ENCODE peak calls at places on chromosomes 4 and X, in five cellular contexts. B is BJ, I is endothelial cell, Q is thoracic aorta, V is nephron progenitor cell. S is an unnamed sample.
A peak's percentile ranks its signal among the peaks of the same experiment; 100 is the strongest.

GRCh38 chr4:87093443-87094123 is 126.8 kb downstream of the KLHL8 start:
- DNase-seq in B (no peak), I (peak; percentile 43), Q (no peak), V (no peak), S (no peak)

GRCh38 chr4:159235779-159236368 is 133.0 kb downstream of the RAPGEF2 start:
- DNase-seq in B (no peak), I (no peak), Q (no peak), V (no peak), S (no peak)

GRCh38 chr4:90317785-90318184 is 190.6 kb downstream of the CCSER1 start:
- DNase-seq in B (peak; percentile 84), I (no peak), Q (no peak), V (no peak), S (no peak)

GRCh38 chr4:137694138-137694537 is 161.8 kb upstream of the PCDH18 start:
- DNase-seq in B (no peak), I (no peak), Q (no peak), V (no peak), S (no peak)

GRCh38 chr4:54487491-54487890 is 170.3 kb upstream of the KIT start:
- DNase-seq in B (no peak), I (no peak), Q (no peak), V (no peak), S (no peak)

GRCh38 chrX:30735839-30736238 is 82.6 kb downstream of the GK start:
- DNase-seq in B (no peak), I (peak; percentile 59), Q (no peak), V (peak; percentile 71), S (peak; percentile 26)

GRCh38 chr4:148469938-148470337 is 27.7 kb upstream of the NR3C2 start:
- DNase-seq in B (no peak), I (no peak), Q (no peak), V (no peak), S (no peak)

GRCh38 chr4:159946983-159947645 is 844.2 kb downstream of the RAPGEF2 start:
- DNase-seq in B (no peak), I (no peak), Q (no peak), V (no peak), S (no peak)

GRCh38 chr4:137644201-137644600 is 111.9 kb upstream of the PCDH18 start:
- DNase-seq in B (peak; percentile 12), I (no peak), Q (no peak), V (no peak), S (no peak)

GRCh38 chr4:152072001-152072485 is 311.2 kb upstream of the GATB start:
- DNase-seq in B (no peak), I (no peak), Q (no peak), V (no peak), S (no peak)

GRCh38 chr4:11487139-11487538 is 58.4 kb upstream of the HS3ST1 start:
- DNase-seq in B (no peak), I (no peak), Q (no peak), V (no peak), S (no peak)

GRCh38 chr4:158837527-158838141 is 68.8 kb downstream of the FNIP2 start:
- DNase-seq in B (no peak), I (no peak), Q (no peak), V (no peak), S (no peak)

GRCh38 chrX:68018248-68019203 is 414.8 kb downstream of the OPHN1 start:
- DNase-seq in B (no peak), I (peak; percentile 22), Q (no peak), V (peak; percentile 25), S (no peak)

GRCh38 chr4:128782875-128783614 is 26.5 kb upstream of the JADE1 start:
- DNase-seq in B (no peak), I (no peak), Q (no peak), V (no peak), S (no peak)

GRCh38 chr4:150323551-150324325 is 245.5 kb downstream of the DCLK2 start:
- DNase-seq in B (no peak), I (no peak), Q (no peak), V (no peak), S (no peak)

GRCh38 chr4:105709081-105709450 is 482 bp downstream of the GSTCD start:
- DNase-seq in B (no peak), I (peak; percentile 39), Q (no peak), V (no peak), S (no peak)

GRCh38 chrX:12352922-12353321 is 214.6 kb downstream of the FRMPD4 start:
- DNase-seq in B (no peak), I (no peak), Q (no peak), V (peak; percentile 3), S (no peak)

GRCh38 chr4:176981551-176981950 is 188.8 kb upstream of the VEGFC start:
- DNase-seq in B (no peak), I (no peak), Q (no peak), V (no peak), S (no peak)

GRCh38 chr4:82352825-82353370 is 20.9 kb downstream of the HNRNPD start:
- DNase-seq in B (no peak), I (no peak), Q (no peak), V (no peak), S (no peak)

GRCh38 chr4:71163317-71163716 is 169.9 kb downstream of the DCK start:
- DNase-seq in B (no peak), I (no peak), Q (no peak), V (no peak), S (no peak)

GRCh38 chr4:89177807-89178206 is 66.5 kb downstream of the TIGD2 start:
- DNase-seq in B (no peak), I (no peak), Q (no peak), V (no peak), S (no peak)

GRCh38 chrX:123728001-123728400 is 4.9 kb downstream of the THOC2 start:
- DNase-seq in B (no peak), I (no peak), Q (no peak), V (no peak), S (no peak)

GRCh38 chr4:2662598-2662997 is 93.5 kb downstream of the TNIP2 start:
- DNase-seq in B (peak; percentile 78), I (no peak), Q (no peak), V (no peak), S (no peak)

GRCh38 chrX:6856471-6856870 is 291.0 kb upstream of the STS start:
- DNase-seq in B (no peak), I (no peak), Q (no peak), V (no peak), S (no peak)

GRCh38 chr4:185656467-185656890 is 121.2 kb upstream of the PDLIM3 start:
- DNase-seq in B (no peak), I (no peak), Q (no peak), V (no peak), S (no peak)

GRCh38 chr4:91058345-91058744 is 931.2 kb downstream of the CCSER1 start:
- DNase-seq in B (peak; percentile 8), I (no peak), Q (no peak), V (no peak), S (no peak)

GRCh38 chrX:78624884-78625283 is 34.2 kb downstream of the RTL3 start:
- DNase-seq in B (no peak), I (no peak), Q (no peak), V (no peak), S (no peak)

GRCh38 chr4:85932371-85933305 is 427.2 kb downstream of the MAPK10 start:
- DNase-seq in B (no peak), I (no peak), Q (no peak), V (peak; percentile 28), S (no peak)

GRCh38 chr4:79723507-79723906 is 315.5 kb upstream of the GK2 start:
- DNase-seq in B (no peak), I (no peak), Q (no peak), V (peak; percentile 3), S (no peak)

GRCh38 chrX:120310861-120311631 is at the start of gene TMEM255A:
- DNase-seq in B (no peak), I (no peak), Q (no peak), V (peak; percentile 28), S (peak; percentile 14)

GRCh38 chrX:134886201-134886600 is 104.6 kb upstream of the SMIM10 start:
- DNase-seq in B (no peak), I (no peak), Q (no peak), V (no peak), S (no peak)

GRCh38 chr4:41038304-41038703 is 176.0 kb downstream of the APBB2 start:
- DNase-seq in B (no peak), I (no peak), Q (no peak), V (no peak), S (no peak)

GRCh38 chr4:41039312-41039711 is 175.0 kb downstream of the APBB2 start:
- DNase-seq in B (no peak), I (no peak), Q (no peak), V (no peak), S (no peak)

GRCh38 chr4:41044791-41045190 is 169.6 kb downstream of the APBB2 start:
- DNase-seq in B (no peak), I (no peak), Q (no peak), V (no peak), S (no peak)

GRCh38 chr4:41041541-41041940 is 172.8 kb downstream of the APBB2 start:
- DNase-seq in B (no peak), I (no peak), Q (no peak), V (no peak), S (no peak)

GRCh38 chr4:41044165-41044564 is 170.2 kb downstream of the APBB2 start:
- DNase-seq in B (no peak), I (no peak), Q (no peak), V (no peak), S (no peak)
- TF ChIP-seq CTCF in B (no peak), I (peak; percentile 46), Q (no peak), V (no peak), S (no peak)

DNA sequence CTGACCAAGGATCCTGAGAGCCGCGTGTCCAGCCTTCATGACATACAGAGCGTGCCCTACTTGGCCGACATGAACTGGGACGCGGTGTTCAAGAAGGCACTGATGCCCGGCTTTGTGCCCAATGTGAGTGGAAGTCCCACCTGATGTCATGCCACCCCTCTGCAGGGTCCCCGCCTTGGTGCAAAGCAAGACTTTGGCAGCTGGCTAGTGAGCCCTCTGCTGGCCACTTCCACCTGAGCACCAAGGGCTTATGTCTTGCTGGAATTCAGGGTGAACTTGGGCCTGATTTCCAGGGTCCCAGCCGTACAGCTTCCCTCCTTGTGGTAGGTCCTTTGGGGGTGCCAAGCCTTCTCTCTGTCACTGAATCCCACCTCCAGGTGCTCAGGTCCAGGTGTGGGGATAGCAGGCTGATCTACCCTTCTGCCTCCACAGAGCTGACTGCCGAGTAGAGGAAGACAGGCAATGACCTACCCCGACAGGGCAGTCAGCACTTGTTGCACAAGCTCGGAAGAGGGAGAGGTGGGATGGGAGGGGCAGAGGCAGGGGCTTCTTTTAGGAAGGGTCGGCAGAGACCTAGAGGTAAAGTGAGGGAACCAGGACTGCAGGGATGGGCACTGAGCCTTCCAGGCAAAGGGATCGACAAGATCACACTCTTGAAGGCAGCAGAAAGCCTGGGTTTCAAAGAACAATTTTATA is 248.1 kb downstream of the EVC2 start:
- DNase-seq in B (no peak), I (peak; percentile 62), Q (no peak), V (peak; percentile 44), S (no peak)
- TF ChIP-seq CTCF in B (peak; percentile 73), I (peak; percentile 55), Q (no peak), V (peak; percentile 58), S (no peak)

DNA sequence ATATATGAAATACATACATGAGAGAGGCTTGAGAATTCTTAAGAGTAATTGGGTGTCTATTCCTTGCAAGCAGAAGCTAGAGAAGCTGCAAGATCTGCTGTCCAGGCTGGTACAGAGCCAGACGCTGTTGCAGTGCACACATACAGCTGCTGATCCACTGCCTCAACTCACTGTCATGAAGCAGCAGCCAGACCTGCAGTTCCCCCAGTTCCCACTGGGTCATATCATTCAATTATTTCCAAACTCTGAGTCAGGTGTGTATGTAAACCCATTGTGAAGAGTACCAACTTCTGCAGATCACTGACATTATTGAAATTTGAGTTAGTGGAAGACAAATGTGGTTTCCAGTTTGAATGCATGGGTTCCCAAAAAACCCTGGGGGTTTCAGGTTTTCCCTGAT is 1212.8 kb upstream of the ADGRL3 start:
- DNase-seq in B (no peak), I (no peak), Q (no peak), V (no peak), S (no peak)
- TF ChIP-seq CTCF in B (no peak), I (no peak), Q (no peak), V (no peak), S (no peak)

GRCh38 chr4:15963001-15963451 is at the start of gene FGFBP2:
- DNase-seq in B (no peak), I (peak; percentile 64), Q (no peak), V (peak; percentile 49), S (no peak)
- TF ChIP-seq CTCF in B (peak; percentile 58), I (no peak), Q (peak; percentile 17), V (peak; percentile 50), S (no peak)

S was measured in activated B cell treated with CpG ODN at 0.5 μM for 24 hours.